ENCODE peak calls at places on chromosomes 16 and 17, in six cellular contexts. W is neural progenitor cell, R is AG04450, F is heart left ventricle, K is WERI-Rb-1, B is prostate gland. Y is an unnamed sample.
A peak's percentile ranks its signal among the peaks of the same experiment; 100 is the strongest.

GRCh38 chr17:44786551-44787081 is 27.8 kb downstream of the ADAM11 start:
- DNase-seq in B (no peak), K (no peak), W (no peak), R (no peak), F (peak; percentile 69), Y (no peak)

GRCh38 chr16:56320081-56320480 is 105.3 kb downstream of the AMFR start:
- DNase-seq in R (no peak), K (no peak), B (no peak), W (no peak), F (no peak), Y (no peak)

GRCh38 chr16:30053376-30054015 is 12.1 kb upstream of the ALDOA start:
- DNase-seq in R (no peak), B (no peak), W (no peak), F (no peak), K (no peak), Y (no peak)

GRCh38 chr16:2276501-2277195 is 8.7 kb upstream of the RNPS1 start:
- DNase-seq in W (no peak), F (no peak), K (no peak), R (no peak), B (no peak), Y (no peak)

GRCh38 chr17:45782889-45783592 is 1.1 kb upstream of the CRHR1 start:
- DNase-seq in F (no peak), K (peak; percentile 75), W (peak; percentile 90), B (no peak), R (no peak), Y (no peak)

GRCh38 chr16:53041196-53041977 is 11.3 kb downstream of the CHD9NB start:
- DNase-seq in R (no peak), B (peak; percentile 86), K (peak; percentile 55), W (peak; percentile 40), F (peak; percentile 88), Y (no peak)

GRCh38 chr16:53609536-53609935 is 94.1 kb downstream of the RPGRIP1L start:
- DNase-seq in R (no peak), W (no peak), K (peak; percentile 20), B (no peak), F (no peak), Y (no peak)

GRCh38 chr16:19363741-19364140 is 53.9 kb upstream of the TMC5 start:
- DNase-seq in K (no peak), W (no peak), B (no peak), F (no peak), R (no peak), Y (no peak)

GRCh38 chr16:84144301-84144858 is 597 bp downstream of the HSDL1 start:
- DNase-seq in F (no peak), W (peak; percentile 62), B (peak; percentile 10), R (no peak), K (peak; percentile 14), Y (peak; percentile 37)

GRCh38 chr16:68636818-68637217 is 8.3 kb upstream of the CDH3 start:
- DNase-seq in W (no peak), R (no peak), F (no peak), B (no peak), K (no peak), Y (no peak)

GRCh38 chr17:38712593-38712992 is 7.5 kb downstream of the MLLT6 start:
- DNase-seq in W (no peak), R (no peak), B (no peak), K (no peak), F (no peak), Y (no peak)

GRCh38 chr17:22265807-22266206 is 573.5 kb downstream of the KCNJ18 start:
- DNase-seq in F (no peak), B (no peak), R (no peak), W (no peak), K (no peak), Y (no peak)

GRCh38 chr17:59893617-59894100 is 738 bp downstream of the RPS6KB1 start:
- DNase-seq in F (no peak), K (no peak), B (no peak), R (no peak), W (peak; percentile 67), Y (no peak)

GRCh38 chr17:79391808-79392233 is 219.0 kb downstream of the RBFOX3 start:
- DNase-seq in K (peak; percentile 90), B (peak; percentile 66), F (peak; percentile 70), W (peak; percentile 91), R (peak; percentile 26), Y (peak; percentile 13)

GRCh38 chr16:54244061-54244886 is 42.3 kb downstream of the IRX3 start:
- DNase-seq in B (no peak), W (no peak), R (no peak), F (no peak), K (peak; percentile 78), Y (no peak)

GRCh38 chr17:65498831-65499230 is 62.6 kb downstream of the AXIN2 start:
- DNase-seq in K (no peak), W (peak; percentile 33), F (no peak), R (no peak), B (no peak), Y (peak; percentile 14)

GRCh38 chr16:583815-584591 is 5.9 kb upstream of the RAB40C start:
- DNase-seq in R (no peak), B (no peak), F (no peak), K (no peak), W (no peak), Y (no peak)

GRCh38 chr17:12727076-12727750 is 61.5 kb downstream of the MYOCD start:
- DNase-seq in B (no peak), F (no peak), W (no peak), K (no peak), R (peak; percentile 87), Y (no peak)

GRCh38 chr17:78103311-78103710 is 25.2 kb downstream of the TMC6 start:
- DNase-seq in K (no peak), B (no peak), R (no peak), W (no peak), F (no peak), Y (no peak)

GRCh38 chr17:73422121-73422520 is 110.3 kb upstream of the CDC42EP4 start:
- DNase-seq in K (no peak), F (no peak), B (no peak), R (no peak), W (no peak), Y (no peak)

DNA sequence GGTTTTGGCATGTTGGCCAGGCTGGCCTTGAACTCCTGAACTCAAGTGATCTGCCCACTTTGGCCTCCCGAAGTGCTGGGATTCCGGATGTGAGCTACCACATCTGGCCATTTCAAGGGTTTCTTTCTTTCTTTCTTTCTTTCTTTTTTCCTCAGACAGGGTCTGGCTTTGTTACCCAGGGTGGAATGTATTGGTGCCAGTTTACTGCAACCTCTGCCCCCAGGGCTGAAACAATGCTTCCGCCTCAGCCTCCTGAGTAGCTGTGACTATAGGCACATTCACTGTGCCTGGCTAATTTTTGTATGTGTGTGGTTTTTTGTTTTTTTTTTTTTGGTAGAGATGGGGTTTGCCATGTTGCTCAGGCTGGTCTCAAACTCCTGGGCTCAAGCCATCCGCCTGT is 3.1 kb downstream of the FCSK start:
- DNase-seq in R (no peak), W (no peak), K (no peak), F (no peak), B (no peak), Y (no peak)
- H3K27ac ChIP-seq in R (no peak overlapping the region), W (no peak overlapping the region), K (no peak overlapping the region), F (no peak overlapping the region), B (no peak overlapping the region), Y (no peak overlapping the region)

GRCh38 chr16:50208460-50208931 is 55.4 kb downstream of the TENT4B start:
- DNase-seq in K (no peak), W (no peak), F (no peak), B (no peak), R (no peak), Y (no peak)

GRCh38 chr16:50204426-50205108 is 51.5 kb downstream of the TENT4B start:
- DNase-seq in W (no peak), B (no peak), F (no peak), R (no peak), K (no peak), Y (no peak)

GRCh38 chr16:50209548-50210265 is 56.6 kb downstream of the TENT4B start:
- DNase-seq in F (no peak), K (peak; percentile 41), R (no peak), B (no peak), W (peak; percentile 54), Y (no peak)

GRCh38 chr16:50210266-50211038 is 55.9 kb upstream of the ADCY7 start:
- DNase-seq in R (peak; percentile 59), W (peak; percentile 87), F (peak; percentile 81), B (peak; percentile 85), K (peak; percentile 70), Y (peak; percentile 57)

GRCh38 chr16:50207652-50208051 is 54.5 kb downstream of the TENT4B start:
- DNase-seq in F (peak; percentile 20), K (no peak), W (no peak), R (no peak), B (no peak), Y (no peak)
- H3K27ac ChIP-seq in F (no peak overlapping the region), K (no peak overlapping the region), W (no peak overlapping the region), R (no peak overlapping the region), B (no peak overlapping the region), Y (no peak overlapping the region)

GRCh38 chr16:89401205-89401604 is 89.2 kb downstream of the ANKRD11 start:
- DNase-seq in W (no peak), F (no peak), R (no peak), B (no peak), K (no peak), Y (no peak)
- H3K27ac ChIP-seq in W (no peak overlapping the region), F (no peak overlapping the region), R (no peak overlapping the region), B (no peak overlapping the region), K (no peak overlapping the region), Y (no peak overlapping the region)

GRCh38 chr16:85834741-85835140 is 35.2 kb downstream of the COX4I1 start:
- DNase-seq in F (no peak), K (no peak), W (no peak), B (no peak), R (no peak), Y (no peak)

GRCh38 chr16:85833540-85833914 is 34.0 kb downstream of the COX4I1 start:
- DNase-seq in R (no peak), F (no peak), K (no peak), W (no peak), B (no peak), Y (no peak)

GRCh38 chr16:85829751-85830445 is 30.4 kb downstream of the COX4I1 start:
- DNase-seq in B (no peak), R (no peak), K (no peak), W (no peak), F (peak; percentile 46), Y (no peak)

GRCh38 chr16:85835227-85835751 is 35.8 kb downstream of the COX4I1 start:
- DNase-seq in F (no peak), B (no peak), K (no peak), W (no peak), R (no peak), Y (no peak)

DNA sequence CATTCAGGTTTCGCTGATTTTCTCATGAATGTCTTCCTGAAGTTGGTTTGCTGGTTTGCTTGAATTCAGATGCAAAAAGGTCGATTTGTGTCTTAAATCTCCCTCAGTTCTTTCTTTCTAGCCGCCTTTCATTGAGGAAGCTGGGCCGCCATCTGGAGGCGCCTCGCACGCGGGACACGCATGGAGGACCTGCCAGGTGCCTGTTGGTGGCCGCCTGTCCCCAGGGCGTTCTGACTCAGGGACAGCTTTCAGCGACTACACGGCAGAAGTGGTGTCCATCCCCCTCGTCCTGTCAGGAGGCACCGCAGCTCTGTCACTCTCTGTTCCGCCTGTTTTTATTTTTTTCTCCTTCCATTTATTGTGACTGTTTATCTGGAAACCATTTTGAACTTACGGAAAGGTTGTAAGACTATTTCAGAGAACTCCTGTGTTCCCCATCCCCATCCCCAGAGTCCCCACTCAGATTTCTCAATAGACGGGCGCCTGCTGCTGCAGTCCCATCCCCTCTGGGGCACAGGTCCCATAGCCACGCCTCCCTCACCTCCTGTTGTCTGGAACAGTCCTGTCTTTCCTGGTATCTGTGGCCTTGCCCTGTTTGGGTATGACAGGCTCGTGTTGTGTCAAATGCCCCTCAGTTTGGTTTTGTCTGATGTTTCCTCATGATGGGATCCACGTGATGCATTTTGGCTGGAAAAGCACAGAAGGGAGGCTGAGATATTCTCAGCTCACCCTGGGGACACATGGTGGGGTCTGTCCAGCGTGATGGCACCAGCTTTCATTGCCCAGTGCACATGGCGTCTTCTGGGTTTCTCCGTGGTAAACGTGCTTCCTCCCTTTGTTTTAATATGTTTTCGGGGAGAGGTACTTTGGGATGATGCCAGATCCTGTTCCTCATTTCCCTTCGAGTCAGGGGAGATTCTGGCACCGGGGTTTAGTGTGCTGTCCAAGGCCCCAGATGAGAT is 33.4 kb downstream of the COX4I1 start:
- DNase-seq in R (no peak), K (no peak), F (no peak), W (no peak), B (no peak), Y (no peak)
- H3K27ac ChIP-seq in R (no peak overlapping the region), K (no peak overlapping the region), F (no peak overlapping the region), W (no peak overlapping the region), B (no peak overlapping the region), Y (no peak overlapping the region)